ENCODE peak calls at places on chromosomes 1 and 21, in ten cellular contexts. G is stomach, T is suprapubic skin, A is ovary, K is A549, S is transverse colon, V is SK-N-SH, U is GM12878, C is sigmoid colon, W is HepG2. Q is an unnamed sample.
A peak's percentile ranks its signal among the peaks of the same experiment; 100 is the strongest.

GRCh38 chr1:170239445-170239844 is 93.7 kb downstream of the NTMT2 start:
- DNase-seq in G (no peak), T (no peak), A (no peak), K (no peak), S (no peak), V (no peak), U (no peak), C (no peak), W (no peak), Q (no peak)

GRCh38 chr1:25182629-25183028 is 49.7 kb downstream of the SYF2 start:
- DNase-seq in G (peak; percentile 22), T (peak; percentile 74), A (no peak), K (no peak), S (no peak), V (no peak), U (no peak), C (no peak), W (no peak), Q (no peak)

GRCh38 chr1:247647864-247648263 is 31.7 kb downstream of the OR13G1 start:
- DNase-seq in G (peak; percentile 56), T (no peak), A (no peak), K (no peak), S (peak; percentile 64), V (no peak), U (no peak), C (no peak), W (no peak), Q (no peak)

GRCh38 chr1:20586939-20587638 is 1.8 kb upstream of the CDA start:
- DNase-seq in G (no peak), T (no peak), A (no peak), K (peak; percentile 43), S (peak; percentile 40), V (no peak), U (no peak), C (no peak), W (no peak), Q (no peak)

GRCh38 chr1:1279028-1279427 is 1.2 kb upstream of the SCNN1D start:
- DNase-seq in G (no peak), T (no peak), A (no peak), K (no peak), S (no peak), V (no peak), U (no peak), C (no peak), W (no peak), Q (no peak)

GRCh38 chr1:93448983-93449805 is 1.3 kb downstream of the FNBP1L start:
- DNase-seq in G (peak; percentile 56), T (no peak), A (peak; percentile 34), K (peak; percentile 27), S (peak; percentile 70), V (peak; percentile 44), U (no peak), C (no peak), W (peak; percentile 12), Q (no peak)

GRCh38 chr1:200740291-200741212 is 1.9 kb downstream of the CAMSAP2 start:
- DNase-seq in G (no peak), T (no peak), A (no peak), K (no peak), S (no peak), V (no peak), U (no peak), C (no peak), W (no peak), Q (no peak)

GRCh38 chr1:81921851-81922462 is 121.2 kb downstream of the ADGRL2 start:
- DNase-seq in G (no peak), T (no peak), A (no peak), K (no peak), S (no peak), V (no peak), U (no peak), C (no peak), W (no peak), Q (no peak)

GRCh38 chr1:226002667-226003501 is 3.7 kb upstream of the SDE2 start:
- DNase-seq in G (peak; percentile 33), T (peak; percentile 90), A (no peak), K (peak; percentile 60), S (peak; percentile 51), V (peak; percentile 30), U (no peak), C (peak; percentile 76), W (no peak), Q (no peak)

GRCh38 chr1:48216941-48217340 is 5.6 kb upstream of the SLC5A9 start:
- DNase-seq in G (no peak), T (no peak), A (no peak), K (no peak), S (no peak), V (no peak), U (no peak), C (no peak), W (no peak), Q (no peak)

GRCh38 chr1:210296682-210297081 is 32.0 kb upstream of the HHAT start:
- DNase-seq in G (no peak), T (no peak), A (no peak), K (no peak), S (no peak), V (no peak), U (no peak), C (no peak), W (no peak), Q (no peak)

GRCh38 chr1:43286115-43286514 is 734 bp upstream of the C1orf210 start:
- DNase-seq in G (peak; percentile 52), T (no peak), A (no peak), K (no peak), S (peak; percentile 18), V (no peak), U (no peak), C (peak; percentile 35), W (no peak), Q (no peak)

GRCh38 chr1:155003227-155003765 is 694 bp downstream of the ZBTB7B start:
- DNase-seq in G (no peak), T (no peak), A (peak; percentile 66), K (peak; percentile 59), S (peak; percentile 43), V (peak; percentile 65), U (no peak), C (no peak), W (no peak), Q (no peak)

GRCh38 chr1:244964112-244964971 is 100.0 kb upstream of the HNRNPU start:
- DNase-seq in G (peak; percentile 31), T (no peak), A (no peak), K (peak; percentile 79), S (peak; percentile 51), V (peak; percentile 56), U (no peak), C (no peak), W (peak; percentile 34), Q (no peak)

GRCh38 chr1:39892611-39893595 is 8.8 kb downstream of the MYCL start:
- DNase-seq in G (peak; percentile 55), T (no peak), A (no peak), K (peak; percentile 51), S (no peak), V (no peak), U (no peak), C (peak; percentile 1), W (peak; percentile 23), Q (no peak)

GRCh38 chr1:47231314-47232186 is 475 bp downstream of the TAL1 start:
- DNase-seq in G (no peak), T (no peak), A (no peak), K (peak; percentile 17), S (no peak), V (peak; percentile 72), U (peak; percentile 1), C (no peak), W (no peak), Q (no peak)

DNA sequence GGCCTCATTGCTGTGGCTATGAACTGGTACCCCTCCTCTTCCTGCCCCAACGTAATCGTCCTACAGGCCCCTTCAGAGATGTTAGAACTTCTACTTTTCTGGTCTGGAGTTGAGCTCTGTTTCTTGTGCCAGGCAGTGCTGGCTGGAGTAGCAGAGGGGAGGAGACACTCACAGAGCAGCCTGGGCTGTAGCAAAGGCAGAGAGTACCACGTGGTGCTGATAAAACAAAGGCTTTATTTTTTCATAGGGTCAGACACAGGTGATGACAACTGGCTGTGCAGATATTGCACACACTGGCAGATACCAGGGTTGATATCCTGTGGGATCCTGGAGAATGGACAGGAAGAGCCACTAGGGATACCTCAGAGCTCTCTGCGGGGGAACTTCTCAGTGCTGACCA is 23.2 kb downstream of the CRCT1 start:
- DNase-seq in G (no peak), T (no peak), A (no peak), K (no peak), S (no peak), V (no peak), U (no peak), C (no peak), W (no peak), Q (no peak)
- H3K9me3 ChIP-seq in G (no peaks in the 10 kb centered on the region), T (no peaks in the 10 kb centered on the region), A (no peaks in the 10 kb centered on the region), K (no peaks in the 10 kb centered on the region), S (no peaks in the 10 kb centered on the region), V (no peaks in the 10 kb centered on the region), U (no peaks in the 10 kb centered on the region), C (no peaks in the 10 kb centered on the region), W (no peaks in the 10 kb centered on the region), Q (no peaks in the 10 kb centered on the region)

DNA sequence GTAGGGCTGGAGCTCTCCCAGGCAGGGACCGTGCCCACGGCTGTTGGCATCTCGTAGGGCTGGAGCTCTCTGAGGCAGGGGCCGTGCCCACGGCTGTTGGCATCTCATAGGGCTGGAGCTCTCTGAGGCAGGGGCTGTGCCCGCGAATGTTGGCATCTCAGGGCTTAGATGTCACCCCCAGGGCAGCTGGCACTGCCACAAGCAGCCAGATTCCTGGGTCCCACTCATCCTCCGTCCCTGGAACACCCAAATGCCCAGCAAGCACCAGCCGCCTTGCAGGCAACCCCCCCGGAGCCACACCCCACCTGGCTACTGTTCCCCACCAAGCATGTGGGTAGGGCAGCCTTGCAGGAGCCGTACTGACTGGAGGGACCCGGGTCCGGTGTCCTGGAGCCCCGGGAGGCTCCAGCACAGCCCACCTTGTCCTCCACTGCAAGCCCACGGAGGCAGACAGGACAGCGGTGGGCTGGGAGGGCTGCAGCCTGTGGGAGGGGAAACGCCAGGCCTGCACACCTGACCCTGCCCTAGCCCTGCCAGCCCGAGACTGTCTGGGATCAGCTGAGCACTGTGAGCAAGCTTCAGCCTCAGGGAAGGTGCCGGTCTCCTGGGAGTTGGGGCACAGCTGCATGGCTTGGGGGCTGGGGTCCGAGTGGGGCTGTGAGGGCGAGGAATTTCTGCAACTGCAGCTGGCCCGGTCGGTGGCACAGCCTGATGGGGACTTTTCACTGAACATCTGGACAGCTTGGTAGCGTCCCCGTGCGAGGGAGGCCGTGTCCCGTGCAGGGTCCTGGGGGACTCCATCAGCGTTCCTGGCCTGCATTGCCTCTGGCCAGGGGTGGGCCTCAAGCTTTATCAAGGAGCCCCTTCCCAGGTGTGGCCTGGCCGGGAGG is 53.6 kb downstream of the COL18A1 start:
- DNase-seq in G (no peak), T (no peak), A (no peak), K (no peak), S (no peak), V (no peak), U (no peak), C (no peak), W (no peak), Q (no peak)
- H3K4me1 ChIP-seq in G (peaks cover 33% of the 10 kb centered on the region), T (peaks cover 45% of the 10 kb centered on the region), A (peaks cover 15% of the 10 kb centered on the region), K (peaks cover 15% of the 10 kb centered on the region), S (peaks cover 6% of the 10 kb centered on the region), V (peaks cover 13% of the 10 kb centered on the region), U (no peaks in the 10 kb centered on the region), C (peaks cover 57% of the 10 kb centered on the region), W (peaks cover 65% of the 10 kb centered on the region), Q (peaks cover 37% of the 10 kb centered on the region)

GRCh38 chr1:203165800-203166161 is 9.8 kb downstream of the MYBPH start:
- DNase-seq in G (no peak), T (no peak), A (no peak), K (no peak), S (no peak), V (no peak), U (no peak), C (no peak), W (no peak), Q (no peak)
- TF ChIP-seq EP300 in G (no peak), T (no peak), A (no peak), K (no peak), S (no peak), V (no peak), U (no peak), C (no peak), W (no peak), Q (no peak)

GRCh38 chr1:3116560-3116959 is 47.6 kb downstream of the PRDM16 start:
- DNase-seq in G (no peak), T (no peak), A (no peak), K (no peak), S (no peak), V (no peak), U (no peak), C (no peak), W (no peak), Q (no peak)
- H3K9me3 ChIP-seq in G (no peaks in the 10 kb centered on the region), T (no peaks in the 10 kb centered on the region), A (no peaks in the 10 kb centered on the region), K (no peaks in the 10 kb centered on the region), S (no peaks in the 10 kb centered on the region), V (no peaks in the 10 kb centered on the region), U (no peaks in the 10 kb centered on the region), C (no peaks in the 10 kb centered on the region), W (no peaks in the 10 kb centered on the region), Q (no peaks in the 10 kb centered on the region)